ENCODE peak calls at places on chromosomes 16 and 17, in ten cellular contexts. Z, C, X, U, L, E, W, V, Y and M are unnamed samples.

GRCh38 chr17:61570118-61570517 is 20.9 kb downstream of the NACA2 start:
- DNase-seq in Z (no peak), C (peak), X (no peak), U (no peak), L (no peak), E (no peak), W (no peak), V (no peak), Y (no peak), M (no peak)

GRCh38 chr16:70267516-70267915 is 15.8 kb upstream of the EXOSC6 start:
- DNase-seq in Z (peak), C (peak), X (no peak), U (no peak), L (peak), E (no peak), W (no peak), V (peak), Y (peak), M (no peak)

GRCh38 chr16:23026777-23027362 is 122.4 kb downstream of the USP31 start:
- DNase-seq in Z (peak), C (peak), X (no peak), U (no peak), L (peak), E (no peak), W (no peak), V (no peak), Y (peak), M (no peak)

GRCh38 chr17:77811521-77811920 is 147.0 kb upstream of the TNRC6C start:
- DNase-seq in Z (no peak), C (no peak), X (no peak), U (no peak), L (no peak), E (no peak), W (no peak), V (peak), Y (no peak), M (no peak)

GRCh38 chr17:499836-500543 is 147.4 kb upstream of the RPH3AL start:
- DNase-seq in Z (peak), C (no peak), X (no peak), U (peak), L (no peak), E (no peak), W (no peak), V (no peak), Y (no peak), M (no peak)

GRCh38 chr17:65013613-65014391 is 42.7 kb downstream of the GNA13 start:
- DNase-seq in Z (peak), C (no peak), X (no peak), U (no peak), L (no peak), E (no peak), W (no peak), V (no peak), Y (peak), M (no peak)

GRCh38 chr16:68100504-68100903 is 15.3 kb downstream of the NFATC3 start:
- DNase-seq in Z (no peak), C (no peak), X (no peak), U (no peak), L (no peak), E (no peak), W (no peak), V (no peak), Y (no peak), M (no peak)

GRCh38 chr17:43615952-43616351 is 45.8 kb downstream of the MEOX1 start:
- DNase-seq in Z (no peak), C (no peak), X (no peak), U (no peak), L (no peak), E (no peak), W (no peak), V (no peak), Y (no peak), M (no peak)

GRCh38 chr16:71723537-71724319 is 773 bp downstream of the PHLPP2 start:
- DNase-seq in Z (peak), C (peak), X (peak), U (peak), L (peak), E (peak), W (peak), V (peak), Y (peak), M (peak)

GRCh38 chr16:72481419-72481818 is 309.5 kb upstream of the PMFBP1 start:
- DNase-seq in Z (no peak), C (no peak), X (no peak), U (no peak), L (no peak), E (no peak), W (no peak), V (no peak), Y (no peak), M (no peak)

GRCh38 chr16:64253525-64253924 is 868.3 kb downstream of the CDH11 start:
- DNase-seq in Z (no peak), C (no peak), X (no peak), U (no peak), L (no peak), E (no peak), W (no peak), V (no peak), Y (no peak), M (no peak)

GRCh38 chr17:36675250-36675649 is 73.9 kb downstream of the MRM1 start:
- DNase-seq in Z (peak), C (no peak), X (no peak), U (no peak), L (no peak), E (no peak), W (peak), V (no peak), Y (no peak), M (no peak)

GRCh38 chr17:28074010-28074409 is 31.5 kb downstream of the NLK start:
- DNase-seq in Z (no peak), C (no peak), X (no peak), U (no peak), L (no peak), E (no peak), W (no peak), V (no peak), Y (no peak), M (no peak)

GRCh38 chr17:82394296-82394695 is 22.7 kb downstream of the UTS2R start:
- DNase-seq in Z (no peak), C (no peak), X (no peak), U (peak), L (no peak), E (no peak), W (no peak), V (no peak), Y (no peak), M (no peak)

GRCh38 chr16:53207810-53208752 is 153.3 kb downstream of the CHD9 start:
- DNase-seq in Z (peak), C (peak), X (peak), U (peak), L (peak), E (peak), W (no peak), V (no peak), Y (peak), M (peak)
- TF ChIP-seq POLR2A in Z (peak), C (peak), X (peak), U (no peak), L (no peak), E (peak), W (no peak), V (no peak), Y (no peak), M (peak)

DNA sequence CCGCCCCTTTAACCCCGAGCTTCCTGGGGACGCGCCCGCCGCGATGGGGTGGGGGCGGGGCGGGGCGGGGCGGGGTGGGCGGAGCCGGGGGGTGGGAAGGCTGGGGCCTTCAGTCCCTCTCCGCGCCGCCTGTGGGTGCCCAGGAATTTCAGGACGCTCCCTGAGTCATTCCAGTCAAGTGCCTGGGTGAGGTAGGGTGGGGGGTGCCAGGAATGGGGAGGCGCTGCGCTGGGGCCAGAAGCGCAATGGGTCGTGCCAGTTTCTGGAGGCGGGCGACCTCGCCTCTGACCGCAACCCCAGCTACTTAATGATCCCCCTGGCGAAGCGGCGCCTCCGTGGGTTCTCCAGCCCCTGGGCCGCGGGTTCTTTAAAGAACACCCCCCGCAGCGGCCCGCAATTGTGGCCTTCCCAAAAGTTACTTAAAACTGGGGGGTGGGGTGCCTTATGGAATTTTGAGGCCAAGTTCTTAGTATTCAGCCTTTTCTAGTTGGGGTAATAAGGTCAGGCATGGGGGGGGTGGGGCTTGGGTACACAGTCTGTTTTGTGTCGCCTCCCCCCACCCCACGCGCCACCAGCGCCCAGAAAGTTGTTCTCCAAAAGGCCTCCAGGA is 826 bp upstream of the GSE1 start:
- DNase-seq in Z (peak), C (peak), X (peak), U (peak), L (peak), E (no peak), W (peak), V (peak), Y (peak), M (peak)
- TF ChIP-seq POLR2A in Z (peak), C (peak), X (no peak), U (no peak), L (no peak), E (no peak), W (no peak), V (no peak), Y (peak), M (peak)

DNA sequence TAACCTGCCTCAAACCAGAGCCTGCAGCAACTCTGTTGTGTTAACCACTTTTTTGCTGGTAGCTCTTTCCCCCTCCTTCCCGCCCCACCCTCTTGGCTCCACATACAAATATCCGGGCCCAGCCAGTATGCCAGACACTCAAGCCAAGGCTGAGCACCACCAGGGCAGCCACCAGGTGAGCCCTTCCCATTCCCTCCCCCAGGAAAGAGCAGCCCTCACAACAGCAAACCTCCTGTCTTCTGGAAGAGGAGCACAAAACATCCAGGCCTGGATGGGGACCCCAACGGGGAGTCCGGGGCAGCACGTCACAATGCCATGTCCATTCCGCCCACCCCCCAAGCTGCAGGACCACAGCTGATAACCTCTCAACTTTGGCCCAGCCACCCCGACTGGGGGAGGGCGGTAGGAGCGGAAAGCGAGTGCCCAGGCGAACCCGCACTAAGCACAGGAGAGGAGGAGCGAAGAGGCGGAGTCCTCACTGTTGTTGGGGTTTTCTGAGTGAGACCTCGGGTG is 757 bp downstream of the ORMDL3 start:
- DNase-seq in Z (peak), C (no peak), X (no peak), U (peak), L (peak), E (peak), W (peak), V (peak), Y (no peak), M (peak)
- TF ChIP-seq POLR2A in Z (no peak), C (no peak), X (no peak), U (no peak), L (no peak), E (peak), W (no peak), V (no peak), Y (no peak), M (peak)

DNA sequence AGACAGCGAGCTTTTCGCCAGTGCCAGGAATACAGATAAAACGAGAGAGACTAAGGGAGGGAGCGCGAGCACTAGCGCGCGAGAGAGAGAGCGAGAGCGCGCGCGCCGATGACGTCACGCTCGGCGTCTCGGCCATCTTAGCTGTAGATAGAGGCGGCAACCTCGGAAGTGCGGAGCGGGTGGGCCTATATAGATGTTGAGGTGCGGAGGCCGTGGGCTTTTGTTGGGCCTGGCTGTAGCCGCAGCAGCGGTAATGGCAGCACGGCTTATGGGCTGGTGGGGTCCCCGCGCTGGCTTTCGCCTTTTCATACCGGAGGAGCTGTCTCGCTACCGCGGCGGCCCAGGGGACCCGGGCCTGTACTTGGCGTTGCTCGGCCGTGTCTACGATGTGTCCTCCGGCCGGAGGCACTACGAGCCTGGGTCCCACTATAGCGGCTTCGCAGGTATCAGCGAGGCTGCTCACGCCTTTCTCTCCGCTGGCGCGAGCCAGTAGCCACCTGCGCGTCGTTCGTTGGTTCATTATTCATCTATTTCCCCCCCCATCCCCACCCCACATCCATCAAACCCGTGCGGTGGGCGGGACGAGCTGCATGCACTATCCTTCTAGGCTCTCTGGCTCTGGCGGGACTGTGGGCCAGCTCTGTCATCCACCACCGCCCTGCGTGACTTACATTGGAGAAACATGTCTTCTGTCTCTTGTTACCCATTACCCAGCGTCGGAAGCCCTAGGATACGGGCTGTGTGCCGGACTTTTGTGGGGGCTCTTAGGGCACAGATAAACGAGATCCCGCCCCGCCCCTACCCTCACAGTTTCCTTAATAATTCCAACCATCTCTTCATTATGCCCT is 790 bp downstream of the CYB5D2 start:
- DNase-seq in Z (peak), C (peak), X (peak), U (peak), L (peak), E (peak), W (peak), V (peak), Y (peak), M (peak)
- TF ChIP-seq POLR2A in Z (peak), C (peak), X (peak), U (peak), L (peak), E (peak), W (peak), V (peak), Y (peak), M (peak)

GRCh38 chr16:667780-668518 is at the start of gene RHOT2:
- DNase-seq in Z (peak), C (peak), X (peak), U (peak), L (peak), E (peak), W (peak), V (peak), Y (peak), M (peak)
- TF ChIP-seq POLR2A in Z (peak), C (peak), X (peak), U (peak), L (no peak), E (peak), W (peak), V (peak), Y (peak), M (peak)